ENCODE peak calls at places on chromosomes 5 and 9, in four cellular contexts. C, J, N and F are unnamed samples.

GRCh38 chr5:83000922-83001321 is 76.3 kb downstream of the TMEM167A start:
- DNase-seq in C (no peak), J (no peak), N (no peak), F (no peak)

GRCh38 chr5:173888473-173889135 is 455 bp downstream of the CPEB4 start:
- DNase-seq in J (no peak), C (peak), N (peak), F (peak)

GRCh38 chr9:40884072-40884901 is 244.2 kb downstream of the FOXD4L6 start:
- DNase-seq in J (no peak), N (no peak), C (peak), F (peak)

GRCh38 chr5:58582004-58582403 is 871 bp upstream of the RAB3C start:
- DNase-seq in N (peak), C (peak), J (no peak), F (no peak)

GRCh38 chr5:93189707-93190120 is 391.3 kb downstream of the NR2F1-AS1 start:
- DNase-seq in J (peak), N (no peak), C (no peak), F (no peak)

GRCh38 chr9:79581388-79581787 is 9.6 kb downstream of the TLE4 start:
- DNase-seq in J (peak), N (no peak), C (no peak), F (no peak)

GRCh38 chr5:52007230-52007858 is 624.1 kb downstream of the ISL1 start:
- DNase-seq in C (no peak), N (peak), J (peak), F (no peak)

GRCh38 chr9:74742176-74742575 is 145.5 kb downstream of the TRPM6 start:
- DNase-seq in J (no peak), N (no peak), C (no peak), F (no peak)

GRCh38 chr9:129006328-129007034 is 21.6 kb downstream of the SH3GLB2 start:
- DNase-seq in N (peak), C (peak), J (peak), F (no peak)

GRCh38 chr9:126442636-126443035 is 116.0 kb downstream of the MVB12B start:
- DNase-seq in J (no peak), N (no peak), C (no peak), F (no peak)

GRCh38 chr9:98603821-98604383 is 104.8 kb downstream of the GABBR2 start:
- DNase-seq in J (no peak), N (no peak), C (no peak), F (no peak)

GRCh38 chr5:52771343-52772039 is 16.2 kb upstream of the ITGA1 start:
- DNase-seq in N (no peak), C (no peak), J (no peak), F (no peak)

GRCh38 chr9:88990721-88991065 is 575 bp upstream of the S1PR3 start:
- DNase-seq in N (peak), J (no peak), C (no peak), F (no peak)
- H3K4me3 ChIP-seq in N (peak), J (peak), C (peak), F (no peak)

GRCh38 chr9:89543057-89543456 is 45.1 kb upstream of the SEMA4D start:
- DNase-seq in J (no peak), C (no peak), N (no peak), F (no peak)
- H3K4me3 ChIP-seq in J (no peak), C (no peak), N (no peak), F (no peak)

GRCh38 chr5:3122216-3122615 is 370.7 kb upstream of the IRX2 start:
- DNase-seq in J (no peak), C (no peak), N (no peak), F (no peak)

GRCh38 chr5:3123763-3124157 is 372.3 kb upstream of the IRX2 start:
- DNase-seq in J (no peak), N (no peak), C (no peak), F (no peak)

GRCh38 chr5:3122985-3123762 is 371.7 kb upstream of the IRX2 start:
- DNase-seq in C (no peak), J (no peak), N (no peak), F (no peak)

GRCh38 chr5:3120013-3120412 is 368.5 kb upstream of the IRX2 start:
- DNase-seq in C (no peak), N (no peak), J (no peak), F (no peak)

GRCh38 chr5:3121813-3122212 is 370.3 kb upstream of the IRX2 start:
- DNase-seq in C (no peak), N (no peak), J (no peak), F (no peak)
- H3K4me3 ChIP-seq in C (no peak), N (no peak), J (no peak), F (no peak)

GRCh38 chr9:122216138-122216797 is 12.5 kb downstream of the LHX6 start:
- DNase-seq in C (no peak), N (no peak), J (no peak), F (no peak)

GRCh38 chr9:122213102-122213588 is 15.6 kb downstream of the LHX6 start:
- DNase-seq in N (no peak), J (no peak), C (no peak), F (no peak)

GRCh38 chr9:122213589-122214413 is 15.0 kb downstream of the LHX6 start:
- DNase-seq in C (peak), J (no peak), N (peak), F (peak)

GRCh38 chr9:122215663-122216062 is 13.1 kb downstream of the LHX6 start:
- DNase-seq in N (no peak), J (no peak), C (no peak), F (no peak)

DNA sequence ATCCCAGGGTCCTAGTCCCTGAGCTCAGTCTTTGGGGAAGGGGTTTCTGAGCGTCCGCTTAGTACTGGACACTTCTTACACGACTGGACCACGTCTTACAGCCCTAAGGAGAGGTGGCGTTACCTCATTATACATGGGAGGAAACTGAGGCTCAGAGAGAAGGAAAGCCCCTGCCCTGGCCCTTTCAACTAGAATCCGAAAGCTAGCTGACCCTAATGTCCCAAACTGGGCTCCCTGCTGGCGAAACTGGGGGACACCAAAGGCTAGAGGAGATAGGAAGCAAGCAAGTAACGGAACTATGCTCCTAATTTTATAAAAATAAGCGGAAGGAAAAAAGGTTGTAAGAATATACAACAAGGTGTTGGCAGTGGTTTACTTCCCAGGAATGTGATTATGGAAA is 14.2 kb downstream of the LHX6 start:
- DNase-seq in J (no peak), C (no peak), N (no peak), F (no peak)
- H3K4me3 ChIP-seq in J (no peak), C (no peak), N (peak), F (no peak)

DNA sequence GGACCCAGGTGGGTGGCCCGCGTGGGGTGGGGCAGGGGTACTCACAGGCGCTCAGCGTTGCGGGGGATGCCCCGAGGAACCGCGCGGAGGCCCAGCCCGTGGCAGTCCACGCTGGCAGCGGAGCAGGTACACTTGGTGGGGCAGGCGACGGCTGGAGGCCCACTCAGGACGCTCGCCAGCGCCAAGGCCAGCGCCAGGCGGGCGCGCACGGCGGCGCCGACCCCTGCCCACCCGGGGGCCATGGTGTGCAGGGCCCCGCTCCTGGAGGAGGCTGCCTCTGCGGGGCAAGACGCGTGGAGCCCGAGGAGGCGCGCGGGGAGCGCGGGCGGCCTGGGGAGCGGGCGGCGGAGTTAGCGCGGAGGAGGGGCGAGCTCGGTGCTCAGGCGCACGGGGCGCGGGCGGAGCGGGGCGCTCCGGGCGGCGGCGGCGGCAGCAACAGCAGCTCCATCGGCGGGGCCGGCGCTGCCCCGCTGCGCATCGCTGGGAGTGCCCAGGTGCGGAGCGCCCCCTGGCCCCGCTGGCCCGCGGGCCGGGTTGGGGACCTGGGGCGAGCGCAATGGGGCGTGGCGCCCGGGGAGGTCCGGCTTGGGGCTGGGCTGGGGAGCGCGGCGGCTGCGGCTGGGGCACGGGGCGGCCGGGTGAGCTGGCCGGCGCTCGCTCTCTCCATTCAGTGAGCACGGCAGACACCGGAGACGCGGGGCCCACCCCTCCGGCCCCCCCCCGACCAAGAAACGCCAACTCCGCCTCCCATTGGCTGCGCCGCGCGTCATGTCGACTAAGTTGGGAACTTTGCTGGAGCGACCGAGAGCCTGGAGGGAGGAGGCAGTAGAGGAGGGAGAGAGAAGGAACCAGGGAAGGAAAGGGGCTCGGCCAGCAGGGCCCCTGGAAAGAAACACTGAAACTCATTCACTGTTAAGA is at the start of gene SLIT3:
- DNase-seq in N (peak), C (peak), J (peak), F (no peak)
- H3K4me3 ChIP-seq in N (peak), C (peak), J (peak), F (no peak)

DNA sequence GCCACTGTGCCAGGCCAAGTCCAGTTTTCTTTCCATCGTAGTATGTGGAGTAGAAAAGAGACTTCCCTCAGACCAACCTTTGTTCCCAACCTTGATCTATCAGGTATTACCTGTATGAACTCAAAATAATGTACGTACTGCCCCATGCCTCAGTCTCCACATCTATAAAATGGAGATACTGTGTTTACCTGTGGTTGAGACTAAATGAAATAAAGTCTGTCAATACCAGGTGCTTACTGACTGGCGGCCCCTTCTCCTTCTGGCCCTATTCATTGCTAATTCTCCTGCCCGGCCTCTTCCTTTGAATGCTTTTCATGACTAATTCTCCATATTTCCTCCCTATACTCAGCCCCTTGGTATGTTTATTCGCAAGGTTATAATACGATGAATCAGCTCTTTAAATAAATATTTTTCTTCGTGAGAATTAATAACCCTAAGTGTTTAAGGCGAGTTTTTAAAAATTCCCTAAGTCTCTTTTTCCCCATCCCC is 89.6 kb upstream of the BASP1 start:
- DNase-seq in J (peak), N (no peak), C (no peak), F (no peak)
- H3K4me3 ChIP-seq in J (no peak), N (no peak), C (no peak), F (no peak)

GRCh38 chr5:77844408-77845272 is 68.5 kb upstream of the TBCA start:
- DNase-seq in J (no peak), C (peak), N (peak), F (peak)
- H3K4me3 ChIP-seq in J (peak), C (peak), N (peak), F (peak)